ENCODE peak calls at places on chromosomes 1 and 21, in four cellular contexts. V, H, G and D are unnamed samples.

GRCh38 chr1:188325211-188325610 is 1496.5 kb downstream of the PLA2G4A start:
- DNase-seq in G (no peak), V (no peak), H (no peak), D (no peak)

GRCh38 chr1:165073402-165074007 is 283.0 kb downstream of the LMX1A start:
- DNase-seq in H (peak; percentile 54), G (peak; percentile 41), V (no peak), D (no peak)

GRCh38 chr1:9196129-9197040 is 38.2 kb upstream of the H6PD start:
- DNase-seq in V (peak; percentile 63), H (peak; percentile 56), G (peak; percentile 87), D (peak; percentile 59)

GRCh38 chr1:17016317-17016661 is 4.6 kb upstream of the ATP13A2 start:
- DNase-seq in H (no peak), G (peak; percentile 84), V (no peak), D (no peak)

GRCh38 chr1:153494976-153495535 is 34.6 kb upstream of the S100A7 start:
- DNase-seq in G (peak; percentile 52), V (peak; percentile 63), H (peak; percentile 95), D (peak; percentile 78)

GRCh38 chr1:234684854-234685253 is 74.9 kb upstream of the IRF2BP2 start:
- DNase-seq in G (no peak), V (no peak), H (no peak), D (no peak)

GRCh38 chr1:107172450-107172849 is 31.6 kb downstream of the NTNG1 start:
- DNase-seq in H (no peak), G (peak; percentile 35), V (no peak), D (no peak)

GRCh38 chr1:210291088-210291487 is 37.6 kb upstream of the HHAT start:
- DNase-seq in H (no peak), V (no peak), G (no peak), D (no peak)

GRCh38 chr1:240524356-240525071 is 87.4 kb downstream of the GREM2 start:
- DNase-seq in G (no peak), H (no peak), V (no peak), D (no peak)

GRCh38 chr1:41513388-41513745 is 28.9 kb upstream of the EDN2 start:
- DNase-seq in G (no peak), V (no peak), H (peak; percentile 46), D (no peak)

GRCh38 chr21:14987370-14988170 is 77.2 kb downstream of the NRIP1 start:
- DNase-seq in V (no peak), H (peak; percentile 64), G (no peak), D (no peak)